ENCODE peak calls at places on chromosomes 12 and 14, in seven cellular contexts. B, O, C, P, K, R and S are unnamed samples.

GRCh38 chr14:25011095-25011494 is 38.9 kb downstream of the STXBP6 start:
- DNase-seq in B (no peak), O (no peak), C (peak; percentile 35), P (no peak), K (no peak), R (no peak), S (no peak)

GRCh38 chr12:95192271-95192670 is 25.0 kb downstream of the FGD6 start:
- DNase-seq in B (no peak), O (no peak), C (no peak), P (no peak), K (no peak), R (no peak), S (no peak)

GRCh38 chr12:50106907-50107306 is 3.1 kb downstream of the GPD1 start:
- DNase-seq in B (no peak), O (no peak), C (no peak), P (no peak), K (no peak), R (no peak), S (no peak)

GRCh38 chr12:96472384-96472783 is 17.0 kb upstream of the CFAP54 start:
- DNase-seq in B (no peak), O (no peak), C (no peak), P (no peak), K (no peak), R (no peak), S (no peak)

GRCh38 chr12:113162102-113163029 is 12.8 kb downstream of the CFAP73 start:
- DNase-seq in B (no peak), O (no peak), C (no peak), P (no peak), K (peak; percentile 57), R (no peak), S (peak; percentile 88)

GRCh38 chr12:32379667-32380066 is 19.7 kb upstream of the FGD4 start:
- DNase-seq in B (no peak), O (no peak), C (no peak), P (no peak), K (no peak), R (no peak), S (no peak)

GRCh38 chr14:29144598-29144997 is 378.0 kb downstream of the FOXG1 start:
- DNase-seq in B (no peak), O (no peak), C (no peak), P (no peak), K (peak; percentile 93), R (no peak), S (no peak)

GRCh38 chr12:24297516-24297915 is 348.0 kb upstream of the SOX5 start:
- DNase-seq in B (no peak), O (no peak), C (no peak), P (no peak), K (peak; percentile 23), R (no peak), S (no peak)

GRCh38 chr12:111437816-111438454 is 32.2 kb downstream of the SH2B3 start:
- DNase-seq in B (peak; percentile 67), O (no peak), C (peak; percentile 77), P (peak; percentile 66), K (peak; percentile 89), R (no peak), S (no peak)

GRCh38 chr14:69114763-69115162 is 38.2 kb downstream of the DCAF5 start:
- DNase-seq in B (no peak), O (no peak), C (no peak), P (no peak), K (no peak), R (no peak), S (no peak)

GRCh38 chr12:62684586-62685295 is 218.1 kb downstream of the MON2 start:
- DNase-seq in B (peak; percentile 36), O (no peak), C (no peak), P (peak; percentile 82), K (no peak), R (peak; percentile 79), S (peak; percentile 32)

GRCh38 chr12:91663331-91663998 is 480.8 kb upstream of the DCN start:
- DNase-seq in B (no peak), O (no peak), C (no peak), P (no peak), K (no peak), R (no peak), S (no peak)

GRCh38 chr14:31320216-31320615 is 100.1 kb downstream of the HEATR5A start:
- DNase-seq in B (no peak), O (no peak), C (no peak), P (peak; percentile 81), K (no peak), R (peak; percentile 65), S (no peak)

GRCh38 chr14:44767646-44768173 is 194.0 kb downstream of the KLHL28 start:
- DNase-seq in B (no peak), O (no peak), C (no peak), P (no peak), K (no peak), R (no peak), S (no peak)

GRCh38 chr14:23588884-23589598 is 10.5 kb upstream of the JPH4 start:
- DNase-seq in B (peak; percentile 88), O (peak; percentile 68), C (peak; percentile 72), P (peak; percentile 89), K (peak; percentile 80), R (peak; percentile 81), S (peak; percentile 93)

GRCh38 chr12:103114296-103115055 is 157.0 kb downstream of the ASCL1 start:
- DNase-seq in B (no peak), O (no peak), C (no peak), P (no peak), K (no peak), R (no peak), S (no peak)

GRCh38 chr12:131087991-131088700 is 134.4 kb downstream of the ADGRD1 start:
- DNase-seq in B (no peak), O (no peak), C (no peak), P (no peak), K (no peak), R (peak; percentile 13), S (peak; percentile 59)

GRCh38 chr12:90925562-90925961 is 29.4 kb downstream of the CCER1 start:
- DNase-seq in B (no peak), O (no peak), C (no peak), P (no peak), K (no peak), R (no peak), S (no peak)

GRCh38 chr12:104973250-104973649 is 12.9 kb upstream of the NOPCHAP1 start:
- DNase-seq in B (no peak), O (no peak), C (peak; percentile 33), P (no peak), K (no peak), R (no peak), S (no peak)

GRCh38 chr14:45649051-45649450 is 396.0 kb upstream of the MIS18BP1 start:
- DNase-seq in B (no peak), O (no peak), C (peak; percentile 28), P (no peak), K (peak; percentile 2), R (no peak), S (no peak)

GRCh38 chr12:109385339-109386078 is 37.8 kb downstream of the MYO1H start:
- DNase-seq in B (no peak), O (no peak), C (peak; percentile 55), P (no peak), K (peak; percentile 40), R (peak; percentile 29), S (peak; percentile 49)

GRCh38 chr14:104666981-104667380 is 22.4 kb upstream of the INF2 start:
- DNase-seq in B (no peak), O (no peak), C (no peak), P (no peak), K (no peak), R (no peak), S (no peak)

GRCh38 chr14:61609885-61610284 is 85.4 kb upstream of the HIF1A start:
- DNase-seq in B (no peak), O (no peak), C (no peak), P (no peak), K (peak; percentile 54), R (no peak), S (no peak)

GRCh38 chr14:92850492-92850891 is 56.4 kb downstream of the GOLGA5 start:
- DNase-seq in B (no peak), O (no peak), C (peak; percentile 27), P (no peak), K (peak; percentile 34), R (no peak), S (no peak)
- H3K4me3 ChIP-seq in B (no peak overlapping the region), O (no peak overlapping the region), C (no peak overlapping the region), P (no peak overlapping the region), K (no peak overlapping the region), R (no peak overlapping the region), S (no peak overlapping the region)

DNA sequence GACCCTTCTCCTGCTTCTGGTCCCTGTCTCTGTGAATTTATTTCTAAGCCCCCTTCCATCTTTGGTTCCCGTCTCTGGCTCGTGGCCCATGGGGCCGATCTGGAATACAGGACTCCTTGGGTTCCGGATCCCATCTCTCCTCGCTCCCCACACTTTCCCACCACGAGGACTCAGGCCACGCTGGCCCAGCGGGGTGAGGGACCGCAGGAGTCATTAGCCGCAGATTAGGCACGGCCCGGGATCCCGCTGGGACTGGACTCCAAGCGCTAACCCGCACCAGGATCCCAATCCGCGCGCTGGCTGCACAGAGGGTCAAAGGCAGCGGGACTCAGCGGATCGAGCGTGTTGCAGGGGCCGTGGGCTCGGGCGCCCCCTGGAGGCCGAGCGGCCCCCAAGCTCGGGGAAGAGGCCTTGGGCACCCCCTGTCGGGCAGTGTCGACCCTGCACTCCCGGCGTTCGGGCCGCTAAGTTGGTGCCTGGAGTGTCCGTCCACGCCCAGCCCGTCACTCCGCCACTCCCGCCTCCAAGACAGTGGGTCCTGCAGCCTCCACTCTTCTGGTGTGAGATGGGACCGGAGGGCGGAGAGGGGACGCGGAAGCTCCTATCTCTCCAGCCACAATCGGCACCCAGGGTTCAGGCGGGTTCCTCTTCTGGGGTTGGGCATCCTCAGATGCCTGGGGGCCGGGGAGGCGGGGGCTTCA is 9.5 kb downstream of the SHMT2 start:
- DNase-seq in B (peak; percentile 88), O (no peak), C (peak; percentile 71), P (peak; percentile 91), K (peak; percentile 67), R (peak; percentile 91), S (peak; percentile 99)
- H3K27me3 ChIP-seq in B (peaks cover 4% of the 10 kb centered on the region), O (peaks cover 57% of the 10 kb centered on the region), C (peaks cover 4% of the 10 kb centered on the region), P (peaks cover 4% of the 10 kb centered on the region), K (peaks cover 16% of the 10 kb centered on the region), R (no peaks in the 10 kb centered on the region), S (peaks cover 80% of the 10 kb centered on the region)

DNA sequence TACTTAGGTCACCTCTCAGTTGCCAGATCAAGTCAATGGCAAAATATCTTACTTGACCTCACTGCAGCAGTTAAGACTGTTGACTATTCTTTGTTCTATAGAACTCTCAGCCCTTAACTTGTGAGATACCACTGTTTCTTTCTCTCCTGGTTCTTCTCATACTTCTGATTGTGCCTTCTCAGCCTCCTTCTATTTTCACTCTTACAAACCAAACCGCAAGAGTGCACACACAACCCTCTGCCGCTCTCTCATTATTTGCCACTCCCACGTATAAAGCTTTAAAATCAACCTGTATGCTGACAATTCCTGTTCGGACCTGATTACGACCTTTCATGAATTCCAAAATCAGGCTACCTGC is 4.5 kb downstream of the E2F7 start:
- DNase-seq in B (no peak), O (no peak), C (no peak), P (no peak), K (no peak), R (no peak), S (no peak)
- H3K4me3 ChIP-seq in B (no peak overlapping the region), O (no peak overlapping the region), C (no peak overlapping the region), P (no peak overlapping the region), K (no peak overlapping the region), R (no peak overlapping the region), S (no peak overlapping the region)

DNA sequence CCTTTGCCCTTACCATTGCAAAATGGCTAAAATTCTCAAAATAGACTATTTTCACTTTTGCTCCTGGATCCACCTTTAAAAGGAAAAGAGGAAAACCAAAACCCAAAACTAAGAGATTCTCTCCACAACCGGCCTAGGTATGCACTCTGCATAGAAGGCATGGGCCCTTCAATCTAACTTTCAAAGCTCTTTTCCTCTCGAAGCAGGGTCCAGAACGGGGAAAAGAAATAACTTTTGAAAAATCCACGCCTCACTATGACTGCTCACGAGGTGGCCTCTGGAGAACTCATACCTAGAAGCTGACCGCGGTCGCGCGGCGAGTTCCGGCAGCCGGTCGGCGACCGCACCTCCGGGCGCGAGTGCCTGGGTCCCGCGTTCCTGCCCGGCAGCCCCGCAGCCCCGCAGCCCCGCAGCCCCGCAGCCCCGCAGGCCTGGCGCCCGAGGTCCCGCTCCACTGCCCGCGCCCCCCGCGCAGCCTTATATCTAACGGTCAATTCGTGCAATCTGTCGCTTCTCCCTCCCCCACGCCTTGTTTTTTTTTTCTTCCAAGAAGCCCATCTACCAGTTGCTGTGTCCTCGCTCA is 2.6 kb downstream of the OTX2 start:
- DNase-seq in B (no peak), O (no peak), C (no peak), P (no peak), K (no peak), R (no peak), S (peak; percentile 51)
- H3K27me3 ChIP-seq in B (peaks cover 39% of the 10 kb centered on the region), O (peaks cover 47% of the 10 kb centered on the region), C (peaks cover 68% of the 10 kb centered on the region), P (peaks cover 82% of the 10 kb centered on the region), K (peaks cover 56% of the 10 kb centered on the region), R (peaks cover 61% of the 10 kb centered on the region), S (peaks cover 78% of the 10 kb centered on the region)